ENCODE peak calls at places on chromosomes 7 and 10, in ten cellular contexts. K, U, S, H, M, D, P, Z, C and E are unnamed samples.

GRCh38 chr10:79927111-79927828 is 21.6 kb downstream of the SFTPD start:
- DNase-seq in M (no peak), K (no peak), C (no peak), H (no peak), D (no peak), P (no peak), S (peak), Z (no peak), U (no peak), E (no peak)

GRCh38 chr10:81876253-81876731 is 1.3 kb downstream of the NRG3 start:
- DNase-seq in U (peak), M (no peak), P (no peak), K (peak), Z (no peak), C (no peak), D (peak), H (no peak), S (no peak), E (no peak)

GRCh38 chr10:1132584-1132983 is 76.4 kb downstream of the WDR37 start:
- DNase-seq in S (no peak), M (no peak), Z (peak), K (no peak), C (no peak), P (no peak), U (no peak), D (no peak), H (no peak), E (no peak)

GRCh38 chr10:110460111-110460809 is 37.4 kb upstream of the DUSP5 start:
- DNase-seq in H (no peak), P (no peak), K (no peak), M (peak), C (no peak), D (no peak), U (peak), Z (no peak), S (peak), E (no peak)

GRCh38 chr7:28586736-28587135 is 174.4 kb downstream of the CREB5 start:
- DNase-seq in P (no peak), D (no peak), C (no peak), M (no peak), S (no peak), U (no peak), H (no peak), K (no peak), Z (no peak), E (no peak)

GRCh38 chr10:247480-247879 is 112.2 kb downstream of the ZMYND11 start:
- DNase-seq in K (no peak), M (no peak), P (no peak), C (no peak), S (no peak), Z (no peak), H (no peak), D (no peak), U (no peak), E (no peak)

GRCh38 chr7:46811529-46811928 is 770.4 kb downstream of the TNS3 start:
- DNase-seq in K (no peak), U (no peak), Z (peak), D (no peak), H (no peak), C (no peak), P (no peak), S (peak), M (no peak), E (no peak)

GRCh38 chr10:6232225-6232807 is 29.6 kb downstream of the PFKFB3 start:
- DNase-seq in Z (no peak), D (no peak), C (no peak), S (no peak), P (no peak), H (no peak), U (no peak), K (peak), M (no peak), E (no peak)

GRCh38 chr10:90023950-90024349 is 322.6 kb downstream of the KIF20B start:
- DNase-seq in U (no peak), C (no peak), H (no peak), K (no peak), D (no peak), Z (no peak), P (no peak), S (no peak), M (no peak), E (no peak)

GRCh38 chr10:29473087-29473356 is 161.7 kb downstream of the SVIL start:
- DNase-seq in M (no peak), P (no peak), K (no peak), H (no peak), S (no peak), D (no peak), Z (no peak), U (no peak), C (no peak), E (no peak)

GRCh38 chr7:117896339-117896738 is 23.1 kb upstream of the CTTNBP2 start:
- DNase-seq in Z (no peak), D (no peak), P (no peak), K (no peak), H (no peak), M (no peak), U (no peak), S (no peak), C (no peak), E (no peak)

GRCh38 chr7:96179863-96180262 is 142.0 kb downstream of the SLC25A13 start:
- DNase-seq in P (no peak), Z (no peak), U (no peak), H (no peak), C (no peak), D (no peak), K (no peak), S (no peak), M (no peak), E (no peak)

GRCh38 chr7:39510738-39511372 is 55.3 kb upstream of the YAE1 start:
- DNase-seq in K (no peak), C (no peak), S (no peak), Z (no peak), M (no peak), H (no peak), U (no peak), P (no peak), D (no peak), E (no peak)

GRCh38 chr7:22913116-22913515 is 90.5 kb upstream of the TOMM7 start:
- DNase-seq in Z (no peak), M (no peak), U (no peak), D (no peak), K (no peak), S (no peak), P (no peak), C (no peak), H (no peak), E (no peak)

DNA sequence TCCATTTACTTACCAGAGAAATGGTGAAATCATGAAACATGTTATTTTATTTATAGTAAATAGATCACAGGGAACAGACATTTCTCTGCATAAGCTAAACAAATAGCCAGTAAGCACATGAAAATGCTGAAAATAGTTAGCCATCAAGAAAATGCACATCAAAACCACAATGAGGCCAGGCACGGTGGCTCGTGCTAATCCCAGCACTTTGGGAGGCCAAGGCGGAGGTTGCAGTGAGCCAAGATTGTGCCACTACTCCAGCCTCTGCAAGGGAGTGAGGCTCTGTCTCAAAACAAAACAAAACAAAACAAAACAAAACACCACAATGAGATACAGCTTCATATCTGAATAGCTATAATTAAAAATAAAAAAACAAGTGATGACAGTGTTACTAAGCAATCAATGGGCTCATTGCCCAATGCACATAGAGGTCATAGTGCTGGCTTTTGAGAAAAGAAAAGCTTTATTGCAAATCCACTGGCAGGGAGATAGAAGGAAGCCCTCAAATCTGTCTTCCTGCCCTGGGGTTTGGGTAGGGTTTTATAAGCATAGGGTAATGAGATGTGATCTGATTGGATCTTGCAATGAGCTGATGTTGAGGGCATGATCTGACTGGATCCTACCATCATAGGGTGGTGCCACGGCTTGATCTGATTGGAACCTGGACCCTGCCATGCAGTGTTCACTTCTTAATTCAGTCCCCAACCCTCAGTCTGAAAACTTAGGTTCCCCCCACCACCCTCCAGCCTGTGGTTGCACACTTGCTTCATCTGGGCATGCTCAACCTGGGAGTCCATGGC is 16.2 kb downstream of the CSTF2T start:
- DNase-seq in Z (no peak), H (no peak), D (no peak), P (no peak), M (no peak), K (no peak), C (no peak), S (no peak), U (no peak), E (no peak)
- TF ChIP-seq CTCF in Z (no peak), H (no peak), D (no peak), P (no peak), M (no peak), K (no peak), C (no peak), S (no peak), U (no peak), E (no peak)

GRCh38 chr7:121493553-121493952 is 97.4 kb upstream of the FAM3C start:
- DNase-seq in H (no peak), K (no peak), D (no peak), U (no peak), Z (no peak), M (no peak), S (no peak), P (no peak), C (no peak), E (no peak)
- TF ChIP-seq CTCF in H (no peak), K (no peak), D (no peak), U (no peak), Z (no peak), M (no peak), S (no peak), P (no peak), C (no peak), E (no peak)

GRCh38 chr7:31054608-31055273 is 2.6 kb downstream of the ADCYAP1R1 start:
- DNase-seq in Z (no peak), C (no peak), S (no peak), P (no peak), D (no peak), M (no peak), K (no peak), H (no peak), U (no peak), E (no peak)

GRCh38 chr7:31055501-31055900 is 3.4 kb downstream of the ADCYAP1R1 start:
- DNase-seq in H (no peak), P (no peak), Z (no peak), S (no peak), M (no peak), K (no peak), D (no peak), U (no peak), C (no peak), E (no peak)

GRCh38 chr7:31058122-31058521 is 6.0 kb downstream of the ADCYAP1R1 start:
- DNase-seq in S (no peak), M (no peak), D (no peak), K (no peak), P (no peak), U (peak), Z (no peak), H (no peak), C (no peak), E (no peak)

GRCh38 chr7:31058688-31059087 is 6.6 kb downstream of the ADCYAP1R1 start:
- DNase-seq in P (no peak), D (no peak), S (no peak), M (no peak), U (no peak), C (no peak), Z (no peak), K (no peak), H (no peak), E (no peak)

DNA sequence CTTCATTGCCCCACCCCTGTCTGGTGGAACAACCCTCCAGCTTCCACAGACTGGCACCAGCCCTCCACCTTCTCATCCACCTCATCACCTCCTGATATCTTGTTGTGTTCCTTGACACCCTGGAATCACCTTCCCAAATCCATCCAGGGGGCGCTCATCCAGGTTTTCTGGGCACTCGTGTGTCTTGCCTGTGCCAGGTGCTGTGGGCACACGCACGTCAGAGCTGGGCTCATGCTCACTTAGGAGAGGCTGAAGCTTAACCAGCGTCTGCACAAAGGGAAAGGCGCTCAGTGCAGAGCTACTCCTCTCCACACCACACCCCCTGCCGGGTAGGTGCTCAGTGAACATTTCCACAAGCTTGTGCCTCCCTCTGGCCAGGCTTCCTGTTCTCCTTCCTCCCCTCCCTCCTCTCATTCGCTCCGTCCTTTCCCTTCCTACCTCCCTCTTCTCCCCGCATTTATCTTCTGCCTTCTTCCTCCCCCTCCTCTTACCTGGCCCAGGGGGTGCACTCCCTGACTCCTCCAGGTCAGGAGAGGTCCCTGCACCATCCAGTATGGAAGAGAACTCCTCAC is 4.8 kb downstream of the ADCYAP1R1 start:
- DNase-seq in U (peak), Z (no peak), K (no peak), C (no peak), H (no peak), D (peak), M (no peak), P (no peak), S (no peak), E (no peak)
- TF ChIP-seq CTCF in U (no peak), Z (no peak), K (no peak), C (no peak), H (no peak), D (peak), M (no peak), P (peak), S (no peak), E (no peak)

GRCh38 chr7:154835924-154836529 is 166.9 kb downstream of the PAXIP1 start:
- DNase-seq in H (no peak), K (no peak), U (no peak), M (no peak), P (no peak), C (no peak), Z (no peak), D (no peak), S (no peak), E (no peak)

GRCh38 chr7:154837087-154837486 is 165.8 kb downstream of the PAXIP1 start:
- DNase-seq in D (no peak), P (no peak), M (no peak), K (no peak), S (no peak), U (no peak), C (no peak), H (no peak), Z (no peak), E (no peak)

GRCh38 chr7:154837622-154838021 is 165.3 kb downstream of the PAXIP1 start:
- DNase-seq in Z (no peak), U (no peak), P (no peak), D (no peak), H (no peak), C (no peak), S (no peak), M (no peak), K (no peak), E (no peak)

GRCh38 chr7:154833839-154834238 is 169.1 kb downstream of the PAXIP1 start:
- DNase-seq in D (no peak), U (no peak), M (no peak), H (no peak), S (no peak), C (no peak), K (no peak), Z (no peak), P (no peak), E (no peak)

GRCh38 chr7:154832557-154833138 is 170.3 kb downstream of the PAXIP1 start:
- DNase-seq in C (no peak), H (no peak), U (no peak), P (no peak), S (no peak), M (peak), K (peak), D (no peak), Z (peak), E (no peak)
- TF ChIP-seq CTCF in C (no peak), H (no peak), U (no peak), P (peak), S (no peak), M (peak), K (no peak), D (no peak), Z (peak), E (no peak)

DNA sequence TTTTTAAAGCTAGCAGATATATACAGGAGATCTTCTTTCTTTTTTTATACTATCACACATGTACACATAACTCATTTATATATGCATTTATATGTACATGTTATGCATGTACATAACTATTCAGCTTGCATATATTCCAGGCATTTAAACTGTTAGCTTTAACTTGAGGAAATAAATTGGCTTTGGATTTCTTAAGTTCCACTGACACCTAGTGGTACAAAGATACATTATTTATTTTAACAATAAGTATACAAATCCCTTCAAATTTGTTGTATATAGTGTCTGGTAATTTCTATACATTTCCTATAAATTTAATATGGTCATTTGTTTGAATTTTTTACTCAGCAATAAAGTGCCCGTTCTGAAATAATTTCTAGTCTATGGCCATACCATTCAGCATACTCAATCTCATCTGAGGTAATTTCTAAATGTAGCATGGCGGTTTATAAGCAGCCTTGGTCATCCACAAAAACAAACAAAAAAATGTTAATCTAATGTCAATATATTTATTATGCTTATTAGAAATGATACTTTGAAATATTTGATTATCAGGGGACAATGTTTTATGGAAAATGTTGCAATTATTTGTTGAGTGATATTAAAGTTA is 11.6 kb downstream of the ZDHHC6 start:
- DNase-seq in U (no peak), P (no peak), Z (no peak), D (peak), K (no peak), S (no peak), H (no peak), C (no peak), M (no peak), E (no peak)
- TF ChIP-seq CTCF in U (peak), P (peak), Z (peak), D (no peak), K (no peak), S (peak), H (no peak), C (peak), M (peak), E (no peak)

GRCh38 chr7:77416621-77417371 is 647 bp upstream of the GSAP start:
- DNase-seq in U (no peak), K (no peak), D (no peak), C (no peak), Z (no peak), P (no peak), S (no peak), M (no peak), H (no peak), E (no peak)

GRCh38 chr7:77413861-77414424 is 2.2 kb downstream of the GSAP start:
- DNase-seq in H (no peak), Z (no peak), K (no peak), M (no peak), S (no peak), C (no peak), U (no peak), D (peak), P (no peak), E (no peak)

GRCh38 chr7:77415474-77415821 is 701 bp downstream of the GSAP start:
- DNase-seq in M (peak), D (peak), U (no peak), C (no peak), P (no peak), K (peak), Z (peak), S (no peak), H (no peak), E (no peak)

GRCh38 chr7:77417801-77418200 is 1.7 kb upstream of the GSAP start:
- DNase-seq in U (no peak), D (no peak), C (no peak), K (no peak), H (no peak), Z (no peak), P (no peak), S (no peak), M (no peak), E (no peak)

DNA sequence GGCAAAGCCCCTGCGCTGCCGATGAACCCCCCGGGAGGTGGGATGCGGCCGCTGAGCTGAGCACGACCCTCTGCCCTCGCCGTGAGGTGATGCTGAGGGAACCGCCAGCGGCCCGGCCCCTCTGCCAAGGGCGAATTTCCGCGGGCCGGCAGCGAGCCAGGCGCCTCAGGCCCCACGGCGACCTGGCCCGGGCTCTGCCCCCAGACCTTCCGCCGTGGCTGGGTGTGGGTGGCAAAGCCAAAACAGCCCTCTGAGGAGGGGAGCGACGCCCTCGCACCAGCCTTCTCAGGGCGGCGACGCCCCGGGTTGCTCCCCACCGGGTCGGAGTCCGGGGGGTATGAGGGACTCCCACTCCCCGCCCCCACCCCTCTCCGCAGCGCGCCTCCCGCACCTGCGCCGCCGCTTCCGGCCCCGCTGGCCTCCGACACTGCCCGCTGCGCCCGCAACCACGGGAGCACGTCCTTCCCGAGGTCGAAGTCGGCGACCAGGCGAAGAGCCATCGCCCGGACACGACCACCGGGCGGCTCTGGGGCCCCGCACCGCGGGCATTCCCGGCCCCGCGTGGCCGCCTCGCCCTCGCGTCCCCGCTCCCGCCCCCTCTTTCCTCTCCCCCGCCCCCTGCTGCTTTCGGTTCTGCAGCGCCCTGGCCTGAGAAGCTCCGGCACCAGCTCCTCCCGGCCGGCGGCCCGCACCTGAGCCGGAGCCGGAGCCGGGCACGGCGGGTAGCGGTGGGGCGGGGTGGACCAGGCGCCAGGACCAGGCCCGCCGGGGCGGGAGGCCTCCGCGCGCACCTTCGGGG is at the start of gene GSAP:
- DNase-seq in M (peak), K (peak), P (no peak), U (peak), Z (peak), D (peak), H (no peak), C (peak), S (peak), E (peak)
- TF ChIP-seq CTCF in M (no peak), K (no peak), P (no peak), U (no peak), Z (no peak), D (no peak), H (no peak), C (no peak), S (peak), E (no peak)